ENCODE peak calls at places on chromosomes 1 and 21, in ten cellular contexts. W, U, V, F, O, M, L, Q, B and N are unnamed samples. For H3K27me3, the result is how much of the 10 kb centered on the place peaks cover.

GRCh38 chr1:239976130-239976968 is 115.3 kb upstream of the FMN2 start:
- DNase-seq in M (peak), O (peak), L (no peak), V (peak), U (no peak), W (peak), F (peak), B (peak), Q (no peak), N (peak)

GRCh38 chr1:225882008-225882698 is at the start of gene TMEM63A:
- DNase-seq in U (peak), O (no peak), Q (peak), L (peak), M (peak), B (peak), W (peak), F (peak), V (peak), N (peak)

GRCh38 chr1:31880957-31881697 is 57.0 kb downstream of the PTP4A2 start:
- DNase-seq in M (no peak), U (no peak), O (no peak), F (no peak), Q (no peak), B (no peak), V (no peak), L (no peak), W (no peak), N (no peak)

GRCh38 chr1:112905420-112906154 is 50.4 kb downstream of the SLC16A1 start:
- DNase-seq in W (no peak), O (no peak), Q (no peak), M (no peak), L (no peak), B (no peak), F (no peak), U (no peak), V (peak), N (peak)

GRCh38 chr1:65527672-65528071 is 107.2 kb downstream of the LEPR start:
- DNase-seq in V (no peak), F (peak), Q (no peak), L (no peak), U (no peak), W (peak), M (no peak), B (no peak), O (no peak), N (no peak)

GRCh38 chr1:62050165-62050564 is 144.5 kb upstream of the L1TD1 start:
- DNase-seq in U (no peak), O (no peak), Q (no peak), V (no peak), B (no peak), W (no peak), M (no peak), F (no peak), L (no peak), N (no peak)

GRCh38 chr1:77416692-77417450 is 135.1 kb downstream of the AK5 start:
- DNase-seq in L (no peak), W (peak), O (no peak), V (no peak), F (peak), U (no peak), M (peak), Q (peak), B (peak), N (no peak)

GRCh38 chr1:77164434-77164944 is 54.7 kb downstream of the PIGK start:
- DNase-seq in B (no peak), W (no peak), V (no peak), L (no peak), O (no peak), F (no peak), U (no peak), Q (no peak), M (no peak), N (no peak)

GRCh38 chr1:76659171-76659940 is 207.9 kb upstream of the ST6GALNAC5 start:
- DNase-seq in B (no peak), O (no peak), U (no peak), Q (no peak), V (no peak), F (no peak), W (no peak), M (no peak), L (no peak), N (no peak)

GRCh38 chr1:37752213-37752582 is 12.7 kb downstream of the EPHA10 start:
- DNase-seq in U (no peak), O (no peak), B (no peak), V (no peak), L (no peak), M (no peak), W (no peak), F (peak), Q (no peak), N (no peak)

GRCh38 chr1:37753473-37754321 is 11.2 kb downstream of the EPHA10 start:
- DNase-seq in W (no peak), Q (no peak), L (no peak), B (no peak), M (no peak), V (no peak), U (no peak), F (peak), O (no peak), N (no peak)

GRCh38 chr1:37755951-37756350 is 9.0 kb downstream of the EPHA10 start:
- DNase-seq in V (no peak), Q (no peak), W (no peak), L (no peak), B (no peak), M (no peak), U (no peak), O (no peak), F (no peak), N (no peak)

GRCh38 chr1:37752583-37753471 is 12.1 kb downstream of the EPHA10 start:
- DNase-seq in O (no peak), W (peak), L (no peak), Q (no peak), U (no peak), B (no peak), M (peak), F (peak), V (peak), N (no peak)

GRCh38 chr1:37755290-37755689 is 9.6 kb downstream of the EPHA10 start:
- DNase-seq in V (no peak), O (no peak), W (no peak), Q (no peak), B (no peak), F (no peak), M (peak), U (no peak), L (no peak), N (no peak)
- H3K27me3 ChIP-seq in V (half or more), O (under half), W (under half), Q (half or more), B (under half), F (under half), M (under half), U (under half), L (under half), N (under half)

GRCh38 chr1:113916974-113917373 is 11.8 kb downstream of the DCLRE1B start:
- DNase-seq in O (no peak), U (no peak), F (no peak), M (no peak), L (no peak), V (no peak), Q (no peak), B (no peak), W (no peak), N (no peak)
- TF ChIP-seq POLR2AphosphoS5 in O (no peak), U (no peak), F (no peak), M (no peak), L (no peak), V (no peak), Q (no peak), B (no peak), W (no peak), N (no peak)

GRCh38 chr1:34779005-34779404 is 2.0 kb upstream of the GJB3 start:
- DNase-seq in W (no peak), Q (no peak), M (no peak), B (no peak), V (no peak), O (no peak), L (no peak), F (no peak), U (no peak), N (no peak)
- H3K27me3 ChIP-seq in W (under half), Q (under half), M (under half), B (under half), V (under half), O (under half), L (under half), F (under half), U (under half), N (under half)

GRCh38 chr1:246622035-246622652 is 55.9 kb downstream of the CNST start:
- DNase-seq in U (no peak), M (no peak), Q (no peak), V (no peak), L (no peak), W (no peak), O (no peak), F (peak), B (no peak), N (no peak)
- TF ChIP-seq POLR2AphosphoS5 in U (no peak), M (no peak), Q (no peak), V (no peak), L (no peak), W (no peak), O (no peak), F (no peak), B (no peak), N (no peak)

DNA sequence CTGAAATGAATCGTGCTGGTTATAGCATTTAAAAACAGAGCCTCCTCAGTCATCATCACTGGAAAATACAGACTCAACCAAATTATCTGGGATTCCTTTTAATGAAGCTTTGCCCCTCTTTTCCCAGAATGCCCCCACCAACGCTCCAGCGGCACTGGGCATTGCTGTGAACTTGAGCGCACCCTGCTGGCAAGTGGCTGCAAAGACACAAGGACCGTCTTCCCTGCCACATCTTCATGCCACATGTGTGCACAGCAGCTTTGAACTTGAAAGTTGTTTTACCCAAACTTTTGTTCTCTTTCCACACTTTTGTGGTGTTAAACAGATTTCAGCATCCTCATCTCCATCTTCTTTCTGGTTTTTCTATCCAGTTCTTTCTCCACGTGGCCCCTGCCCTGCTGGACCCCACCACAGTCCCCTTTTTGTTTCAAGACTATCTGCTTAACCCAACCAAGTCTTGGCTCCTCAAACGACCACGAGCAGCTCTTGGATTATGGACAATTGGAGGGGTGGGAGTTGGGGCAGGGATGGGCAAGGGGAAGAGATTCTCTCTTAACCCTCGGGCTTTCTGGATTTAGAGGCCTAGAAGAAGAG is 12.8 kb upstream of the LMX1A start:
- DNase-seq in B (peak), M (peak), O (peak), Q (no peak), F (peak), W (peak), L (peak), V (peak), U (no peak), N (peak)
- H3K27me3 ChIP-seq in B (under half), M (under half), O (under half), Q (under half), F (under half), W (under half), L (under half), V (under half), U (under half), N (under half)

GRCh38 chr1:244896550-244896949 is 32.2 kb upstream of the HNRNPU start:
- DNase-seq in Q (no peak), M (no peak), B (no peak), U (no peak), L (no peak), F (no peak), V (no peak), W (no peak), O (no peak), N (no peak)
- TF ChIP-seq POLR2AphosphoS5 in Q (no peak), M (no peak), B (no peak), U (no peak), L (no peak), F (no peak), V (no peak), W (no peak), O (no peak), N (no peak)

DNA sequence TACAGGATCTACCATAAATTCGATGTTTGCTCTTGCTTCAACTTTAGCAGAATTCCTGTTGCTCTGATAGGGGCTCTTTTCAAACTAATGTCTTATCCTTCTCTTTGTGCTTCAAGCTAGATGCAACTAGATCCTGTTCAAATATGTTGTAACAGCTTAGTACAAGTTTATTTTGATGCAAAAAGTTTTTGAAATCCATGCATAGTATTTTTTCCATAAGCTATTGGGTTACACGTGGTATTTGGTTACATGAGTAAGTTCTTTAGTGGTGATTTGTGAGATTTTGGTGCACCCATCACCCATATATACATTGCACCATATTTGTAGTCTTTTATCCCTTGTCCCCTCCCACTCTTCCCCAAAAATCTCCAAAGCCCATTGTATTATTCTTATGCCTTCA is 907.7 kb downstream of the LTN1 start:
- DNase-seq in Q (no peak), U (no peak), L (no peak), W (no peak), B (no peak), M (no peak), V (no peak), O (no peak), F (no peak), N (no peak)
- H3K27me3 ChIP-seq in Q (under half), U (under half), L (under half), W (under half), B (under half), M (under half), V (under half), O (under half), F (under half), N (under half)

GRCh38 chr1:150572918-150573647 is 6.3 kb downstream of the MCL1 start:
- DNase-seq in W (no peak), M (no peak), U (no peak), Q (no peak), L (peak), B (no peak), V (no peak), O (no peak), F (no peak), N (no peak)
- TF ChIP-seq POLR2AphosphoS5 in W (peak), M (peak), U (peak), Q (peak), L (no peak), B (no peak), V (no peak), O (peak), F (peak), N (no peak)